ENCODE peak calls at places on chromosomes 5 and 9, in five cellular contexts. T is T-cell; Y is T-helper 1 cell; E is NCI-H446 treated with DMSO at 0.1 percent for 48 hours; S is stimulated activated CD8-positive, alpha-beta memory T cell treated with anti-CD3 and anti-CD28 coated beads, Interleukin-4, amount 100 ng/mL, for 4 hours. B is an unnamed sample.

GRCh38 chr5:17330386-17330785 is 113.0 kb downstream of the BASP1 start:
- DNase-seq in T (no peak), Y (no peak), E (no peak), S (no peak), B (no peak)

GRCh38 chr9:77851862-77852602 is 179.6 kb downstream of the GNAQ start:
- DNase-seq in T (no peak), Y (no peak), E (peak), S (no peak), B (no peak)

GRCh38 chr5:73673161-73673591 is 47.2 kb downstream of the ARHGEF28 start:
- DNase-seq in T (no peak), Y (no peak), E (no peak), S (no peak), B (no peak)

GRCh38 chr9:96148634-96149138 is 153.3 kb downstream of the HSD17B3 start:
- DNase-seq in T (no peak), Y (no peak), E (no peak), S (no peak), B (no peak)

GRCh38 chr9:133348763-133349573 is 950 bp downstream of the RPL7A start:
- DNase-seq in T (no peak), Y (no peak), E (no peak), S (no peak), B (no peak)

GRCh38 chr5:180389252-180390101 is 36.3 kb upstream of the GFPT2 start:
- DNase-seq in T (no peak), Y (no peak), E (no peak), S (no peak), B (no peak)

GRCh38 chr5:1807479-1808185 is 6.4 kb downstream of the NDUFS6 start:
- DNase-seq in T (no peak), Y (no peak), E (no peak), S (no peak), B (no peak)

GRCh38 chr9:122346478-122347347 is 24.1 kb upstream of the PTGS1 start:
- DNase-seq in T (no peak), Y (no peak), E (no peak), S (no peak), B (no peak)

GRCh38 chr5:54113060-54113459 is 197.3 kb downstream of the ARL15 start:
- DNase-seq in T (no peak), Y (no peak), E (no peak), S (no peak), B (no peak)

GRCh38 chr9:81002242-81002641 is 687.1 kb downstream of the TLE1 start:
- DNase-seq in T (no peak), Y (no peak), E (no peak), S (no peak), B (no peak)

GRCh38 chr9:130106860-130107848 is 53.4 kb downstream of the GPR107 start:
- DNase-seq in T (peak), Y (peak), E (peak), S (peak), B (no peak)

GRCh38 chr9:117464941-117465616 is 50.2 kb upstream of the ASTN2 start:
- DNase-seq in T (no peak), Y (no peak), E (peak), S (no peak), B (no peak)

GRCh38 chr5:154494036-154494435 is 16.0 kb upstream of the HAND1 start:
- DNase-seq in T (no peak), Y (no peak), E (no peak), S (no peak), B (no peak)

GRCh38 chr5:40873481-40873880 is 32.3 kb downstream of the CARD6 start:
- DNase-seq in T (no peak), Y (no peak), E (no peak), S (no peak), B (no peak)

B was measured in HFF-Myc.